ENCODE peak calls at places on chromosomes 2 and 18, in nine cellular contexts. R is cardiac fibroblast, S is epithelial cell of esophagus, J is tibial artery, Q is endothelial cell, N is breast epithelium, A is GM10248, G is coronary artery, O is A549. K is an unnamed sample.

GRCh38 chr18:69109686-69110085 is 291.0 kb upstream of the DOK6 start:
- DNase-seq in R (peak; percentile 50), S (no peak), J (no peak), Q (no peak), N (no peak), A (no peak), G (no peak), O (no peak), K (no peak)

GRCh38 chr2:72998234-72998651 is 73.3 kb downstream of the SFXN5 start:
- DNase-seq in R (no peak), S (no peak), J (no peak), Q (no peak), N (peak; percentile 2), A (no peak), G (peak; percentile 50), O (no peak), K (no peak)

GRCh38 chr2:24359701-24360049 is 661 bp downstream of the ITSN2 start:
- DNase-seq in R (no peak), S (peak; percentile 51), J (peak; percentile 53), Q (peak; percentile 44), N (peak; percentile 47), A (no peak), G (no peak), O (no peak), K (no peak)

GRCh38 chr2:210592706-210593105 is 36.3 kb downstream of the CPS1 start:
- DNase-seq in R (no peak), S (no peak), J (no peak), Q (no peak), N (no peak), A (no peak), G (no peak), O (no peak), K (no peak)

GRCh38 chr18:38033282-38033681 is 467.7 kb upstream of the CELF4 start:
- DNase-seq in R (no peak), S (peak; percentile 70), J (no peak), Q (no peak), N (no peak), A (no peak), G (no peak), O (no peak), K (no peak)

GRCh38 chr2:29627366-29627765 is 294.0 kb downstream of the ALK start:
- DNase-seq in R (peak; percentile 80), S (peak; percentile 74), J (no peak), Q (no peak), N (no peak), A (no peak), G (no peak), O (no peak), K (no peak)

GRCh38 chr18:24270937-24271380 is 126.7 kb downstream of the OSBPL1A start:
- DNase-seq in R (peak; percentile 59), S (peak; percentile 50), J (no peak), Q (no peak), N (no peak), A (no peak), G (no peak), O (no peak), K (no peak)

GRCh38 chr18:35616664-35617423 is 35.3 kb downstream of the GALNT1 start:
- DNase-seq in R (peak; percentile 94), S (peak; percentile 92), J (peak; percentile 28), Q (peak; percentile 24), N (no peak), A (peak; percentile 61), G (no peak), O (peak; percentile 21), K (peak; percentile 75)

GRCh38 chr2:24919977-24920812 is at the start of gene ADCY3:
- DNase-seq in R (no peak), S (peak; percentile 42), J (no peak), Q (peak; percentile 48), N (no peak), A (peak; percentile 85), G (no peak), O (peak; percentile 66), K (peak; percentile 94)

GRCh38 chr2:120803764-120804335 is 68.2 kb downstream of the GLI2 start:
- DNase-seq in R (peak; percentile 34), S (peak; percentile 51), J (no peak), Q (no peak), N (no peak), A (no peak), G (no peak), O (no peak), K (no peak)

GRCh38 chr18:23629444-23629946 is 33.2 kb downstream of the ANKRD29 start:
- DNase-seq in R (no peak), S (no peak), J (no peak), Q (no peak), N (no peak), A (peak; percentile 52), G (no peak), O (peak; percentile 61), K (peak; percentile 51)

GRCh38 chr2:49226360-49226759 is 72.0 kb upstream of the FSHR start:
- DNase-seq in R (no peak), S (no peak), J (no peak), Q (no peak), N (no peak), A (no peak), G (no peak), O (no peak), K (no peak)

GRCh38 chr2:136858656-136859055 is 93.3 kb downstream of the THSD7B start:
- DNase-seq in R (no peak), S (no peak), J (no peak), Q (no peak), N (no peak), A (no peak), G (no peak), O (no peak), K (no peak)

GRCh38 chr2:127969455-127969854 is 58.4 kb downstream of the SAP130 start:
- DNase-seq in R (no peak), S (no peak), J (no peak), Q (no peak), N (no peak), A (no peak), G (no peak), O (no peak), K (no peak)

GRCh38 chr18:5309888-5310470 is 14.5 kb upstream of the ZBTB14 start:
- DNase-seq in R (no peak), S (no peak), J (no peak), Q (no peak), N (no peak), A (peak; percentile 22), G (no peak), O (no peak), K (peak; percentile 37)

DNA sequence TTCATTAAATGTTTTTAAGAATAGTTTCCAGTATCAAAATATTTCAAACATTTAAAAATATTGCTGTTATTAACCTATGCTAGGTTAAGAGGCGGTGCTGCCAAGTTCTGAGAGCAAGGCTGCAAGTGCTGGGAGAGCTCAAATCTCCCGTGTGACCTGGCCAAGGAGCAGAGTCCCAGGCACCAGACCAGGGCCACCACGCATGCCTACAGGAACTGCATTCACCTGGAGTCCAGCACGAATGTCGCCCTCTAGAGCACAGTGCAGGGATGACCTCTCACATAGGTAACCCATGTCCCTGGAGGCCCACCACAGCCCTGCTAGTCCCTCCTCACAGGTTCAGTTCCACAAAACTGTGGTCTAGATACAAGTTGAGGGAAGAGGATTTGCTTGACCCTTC is 120.4 kb upstream of the POU3F3 start:
- DNase-seq in R (no peak), S (peak; percentile 20), J (no peak), Q (peak; percentile 41), N (no peak), A (no peak), G (no peak), O (peak; percentile 7), K (peak; percentile 12)
- TF ChIP-seq CTCF in R (peak; percentile 1), S (peak; percentile 24), J (no peak), Q (peak; percentile 59), N (no peak), A (peak; percentile 32), G (no peak), O (no peak), K (peak; percentile 28)

GRCh38 chr2:234189230-234189629 is 138.7 kb downstream of the SPP2 start:
- DNase-seq in R (no peak), S (no peak), J (no peak), Q (no peak), N (no peak), A (no peak), G (no peak), O (no peak), K (no peak)
- TF ChIP-seq CTCF in R (no peak), S (no peak), J (no peak), Q (no peak), N (no peak), A (no peak), G (no peak), O (no peak), K (no peak)

GRCh38 chr2:218294430-218294999 is 2.2 kb upstream of the TMBIM1 start:
- DNase-seq in R (no peak), S (peak; percentile 70), J (no peak), Q (no peak), N (no peak), A (no peak), G (no peak), O (no peak), K (no peak)

GRCh38 chr2:218293715-218294429 is 1.6 kb upstream of the TMBIM1 start:
- DNase-seq in R (no peak), S (peak; percentile 55), J (no peak), Q (no peak), N (no peak), A (no peak), G (no peak), O (no peak), K (no peak)

GRCh38 chr2:218291318-218291933 is 877 bp downstream of the TMBIM1 start:
- DNase-seq in R (no peak), S (no peak), J (peak; percentile 56), Q (no peak), N (no peak), A (no peak), G (no peak), O (no peak), K (no peak)

GRCh38 chr2:218291934-218292699 is at the start of gene TMBIM1:
- DNase-seq in R (peak; percentile 72), S (peak; percentile 81), J (peak; percentile 84), Q (peak; percentile 87), N (peak; percentile 70), A (peak; percentile 93), G (peak; percentile 89), O (peak; percentile 84), K (peak; percentile 93)

GRCh38 chr2:218292700-218293014 is 354 bp upstream of the TMBIM1 start:
- DNase-seq in R (no peak), S (no peak), J (no peak), Q (no peak), N (no peak), A (no peak), G (no peak), O (no peak), K (no peak)
- TF ChIP-seq CTCF in R (no peak), S (no peak), J (no peak), Q (peak; percentile 48), N (no peak), A (no peak), G (peak; percentile 47), O (no peak), K (no peak)

DNA sequence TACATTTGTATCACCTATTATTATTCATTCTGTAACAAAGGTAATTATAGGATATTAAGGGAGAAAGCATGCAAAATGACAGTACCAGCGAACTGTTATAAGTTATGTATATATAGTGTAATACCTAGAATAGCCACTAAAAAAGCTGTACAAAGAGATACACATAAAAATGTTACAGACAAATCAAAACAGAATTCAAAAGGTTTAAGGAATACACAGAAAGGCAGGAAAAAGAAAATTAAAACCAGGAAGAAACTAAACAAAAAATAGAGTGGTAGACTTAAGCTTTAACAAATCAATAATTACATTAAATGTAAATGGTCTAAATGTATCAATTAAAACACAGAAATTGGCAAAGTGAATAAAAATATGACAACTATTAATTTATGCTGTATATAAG is 176.4 kb upstream of the REV1 start:
- DNase-seq in R (no peak), S (no peak), J (no peak), Q (no peak), N (no peak), A (no peak), G (no peak), O (no peak), K (no peak)
- TF ChIP-seq CTCF in R (no peak), S (no peak), J (no peak), Q (peak; percentile 37), N (no peak), A (no peak), G (no peak), O (no peak), K (no peak)